ENCODE peak calls at places on chromosomes 4 and X, in four cellular contexts. C, V, U and Q are unnamed samples.

GRCh38 chr4:140609548-140610425 is 41.0 kb upstream of the UCP1 start:
- DNase-seq in C (peak; percentile 19), V (peak; percentile 53), U (peak; percentile 54), Q (peak; percentile 59)

GRCh38 chr4:89009653-89010369 is 47.2 kb downstream of the FAM13A start:
- DNase-seq in C (no peak), V (no peak), U (no peak), Q (no peak)

GRCh38 chrX:7586126-7586525 is 256.8 kb upstream of the VCX start:
- DNase-seq in C (no peak), V (peak; percentile 1), U (no peak), Q (peak; percentile 48)

GRCh38 chr4:78654809-78655208 is 103.2 kb downstream of the ANXA3 start:
- DNase-seq in C (no peak), V (no peak), U (no peak), Q (no peak)

GRCh38 chr4:181528570-181529184 is 714.5 kb upstream of the TENM3 start:
- DNase-seq in C (peak; percentile 8), V (peak; percentile 56), U (peak; percentile 18), Q (peak; percentile 93)

GRCh38 chrX:66408507-66408906 is 230.4 kb downstream of the EDA2R start:
- DNase-seq in C (peak; percentile 11), V (no peak), U (peak; percentile 5), Q (no peak)

GRCh38 chr4:176236909-176237308 is 32.1 kb downstream of the ASB5 start:
- DNase-seq in C (no peak), V (no peak), U (no peak), Q (no peak)

GRCh38 chr4:186781032-186781917 is 57.6 kb upstream of the FAT1 start:
- DNase-seq in C (no peak), V (peak; percentile 93), U (no peak), Q (no peak)

GRCh38 chrX:58025979-58026378 is 115.7 kb upstream of the ZXDA start:
- DNase-seq in C (no peak), V (peak; percentile 17), U (peak; percentile 5), Q (peak; percentile 28)

GRCh38 chrX:75084757-75085156 is 71.3 kb downstream of the ABCB7 start:
- DNase-seq in C (no peak), V (no peak), U (no peak), Q (no peak)

GRCh38 chr4:90852232-90852631 is 725.0 kb downstream of the CCSER1 start:
- DNase-seq in C (no peak), V (no peak), U (no peak), Q (peak; percentile 16)

GRCh38 chr4:76053730-76054129 is 17.9 kb upstream of the CXCL11 start:
- DNase-seq in C (no peak), V (peak; percentile 35), U (no peak), Q (no peak)

GRCh38 chrX:10414872-10415703 is 205.3 kb downstream of the MID1 start:
- DNase-seq in C (no peak), V (no peak), U (no peak), Q (no peak)

GRCh38 chrX:106999002-106999975 is 723 bp downstream of the MORC4 start:
- DNase-seq in C (no peak), V (peak; percentile 28), U (peak; percentile 3), Q (peak; percentile 42)

GRCh38 chr4:153785830-153786721 is 2.8 kb downstream of the SFRP2 start:
- DNase-seq in C (no peak), V (peak; percentile 3), U (no peak), Q (peak; percentile 70)

GRCh38 chr4:26490111-26490979 is at the start of gene CCKAR:
- DNase-seq in C (no peak), V (no peak), U (no peak), Q (peak; percentile 11)

GRCh38 chr4:26763649-26764048 is 97.0 kb upstream of the STIM2 start:
- DNase-seq in C (no peak), V (no peak), U (no peak), Q (no peak)

GRCh38 chrX:47184486-47184885 is 9.1 kb upstream of the UBA1 start:
- DNase-seq in C (no peak), V (no peak), U (no peak), Q (no peak)

GRCh38 chrX:13341491-13342101 is 21.7 kb upstream of the ATXN3L start:
- DNase-seq in C (no peak), V (no peak), U (no peak), Q (peak; percentile 1)

GRCh38 chr4:88629826-88630225 is 37.5 kb downstream of the HERC3 start:
- DNase-seq in C (no peak), V (no peak), U (no peak), Q (no peak)

GRCh38 chrX:45031830-45032229 is 158.8 kb downstream of the KDM6A start:
- DNase-seq in C (no peak), V (no peak), U (no peak), Q (no peak)
- H3K79me2 ChIP-seq in C (peaks cover 8% of the 10 kb centered on the region), V (peaks cover 17% of the 10 kb centered on the region), U (peaks cover 66% of the 10 kb centered on the region), Q (peaks cover 96% of the 10 kb centered on the region)

DNA sequence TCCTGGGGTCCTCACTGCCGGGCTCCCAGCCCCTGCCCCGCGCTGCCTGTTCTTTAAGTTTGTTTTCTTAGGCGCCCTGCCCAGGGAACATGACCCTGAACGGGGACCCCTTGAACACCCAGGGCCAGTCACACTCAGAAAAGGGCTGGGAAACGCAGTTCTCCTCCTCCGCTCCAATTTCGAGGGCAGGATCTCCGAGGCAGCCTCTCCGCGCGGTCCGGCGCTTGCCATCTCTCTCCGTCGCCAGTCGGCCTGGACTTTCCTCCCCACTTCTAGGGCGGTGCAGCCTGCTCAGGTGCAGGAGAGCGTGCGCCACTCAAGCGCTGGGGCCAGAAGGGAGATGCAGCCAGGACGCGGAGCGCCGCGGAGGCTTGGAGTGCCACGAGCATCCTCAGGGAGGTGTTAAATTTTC is 9.9 kb downstream of the PRDM8 start:
- DNase-seq in C (no peak), V (no peak), U (no peak), Q (peak; percentile 75)
- TF ChIP-seq EZH2 in C (no peak), V (no peak), U (no peak), Q (peak; percentile 78)

DNA sequence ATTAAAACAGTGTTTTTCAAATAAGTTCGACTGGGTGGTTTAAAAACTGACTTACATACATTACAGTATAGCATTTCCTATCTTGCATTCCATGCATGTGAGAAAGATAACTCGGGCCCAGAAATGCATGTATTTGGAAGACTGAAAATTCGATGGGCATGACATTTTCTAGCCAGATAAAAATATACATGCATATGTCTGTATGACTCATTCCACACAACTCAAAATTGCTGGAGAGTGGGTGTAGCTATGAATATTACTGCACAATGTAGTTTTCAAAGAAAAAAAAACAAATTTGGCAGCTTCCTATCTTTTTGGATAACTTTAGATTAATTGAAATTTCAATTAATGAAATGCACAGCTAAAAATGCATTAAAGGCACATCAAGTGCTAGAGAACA is 54.4 kb upstream of the GABRA2 start:
- DNase-seq in C (no peak), V (no peak), U (no peak), Q (no peak)
- TF ChIP-seq JUNB in C (peak; percentile 8), V (no peak), U (no peak), Q (no peak)

GRCh38 chr4:182582245-182582644 is 334.9 kb downstream of the DCTD start:
- DNase-seq in C (no peak), V (no peak), U (no peak), Q (no peak)
- H3K79me2 ChIP-seq in C (no peaks in the 10 kb centered on the region), V (no peaks in the 10 kb centered on the region), U (no peaks in the 10 kb centered on the region), Q (peaks cover 18% of the 10 kb centered on the region)

DNA sequence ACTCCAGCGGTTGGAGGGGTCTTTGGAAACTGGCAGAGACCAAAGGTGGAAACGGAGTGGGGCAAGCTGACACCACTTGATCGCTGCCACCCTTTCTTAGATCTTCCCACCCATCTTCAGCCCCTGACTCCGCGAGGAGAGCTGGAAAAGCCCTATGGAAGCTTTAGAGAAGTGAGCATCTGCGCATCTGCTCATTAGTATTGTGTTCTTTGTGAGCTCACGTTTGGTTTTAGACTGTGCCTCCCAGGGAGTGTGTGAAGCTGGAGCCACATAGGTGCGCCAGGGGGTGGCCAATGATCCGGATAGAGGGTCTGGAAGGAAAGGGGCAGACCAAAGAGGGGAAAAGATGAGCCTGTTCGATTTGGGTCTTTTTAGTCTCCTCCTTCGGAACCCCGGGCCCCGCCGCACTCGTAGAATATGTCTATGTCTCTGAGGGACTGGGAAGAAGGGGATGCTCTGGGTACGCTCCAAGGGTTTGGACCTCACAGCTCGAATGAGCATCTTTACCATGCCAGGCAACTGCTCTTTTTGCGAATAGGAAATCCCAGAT is 564 bp upstream of the DKK2 start:
- DNase-seq in C (no peak), V (no peak), U (no peak), Q (peak; percentile 5)
- TF ChIP-seq EZH2 in C (no peak), V (no peak), U (no peak), Q (no peak)

GRCh38 chr4:188383180-188383579 is 243.9 kb downstream of the TRIML1 start:
- DNase-seq in C (no peak), V (no peak), U (no peak), Q (no peak)

GRCh38 chr4:188387134-188387791 is 248.0 kb downstream of the TRIML1 start:
- DNase-seq in C (no peak), V (no peak), U (no peak), Q (peak; percentile 55)
- TF ChIP-seq JUNB in C (no peak), V (no peak), U (no peak), Q (no peak)

GRCh38 chrX:23782455-23782854 is 518 bp upstream of the SAT1 start:
- DNase-seq in C (no peak), V (peak; percentile 58), U (no peak), Q (no peak)
- H3K79me2 ChIP-seq in C (peaks cover 9% of the 10 kb centered on the region), V (peaks cover 31% of the 10 kb centered on the region), U (peaks cover 20% of the 10 kb centered on the region), Q (peaks cover 4% of the 10 kb centered on the region)

DNA sequence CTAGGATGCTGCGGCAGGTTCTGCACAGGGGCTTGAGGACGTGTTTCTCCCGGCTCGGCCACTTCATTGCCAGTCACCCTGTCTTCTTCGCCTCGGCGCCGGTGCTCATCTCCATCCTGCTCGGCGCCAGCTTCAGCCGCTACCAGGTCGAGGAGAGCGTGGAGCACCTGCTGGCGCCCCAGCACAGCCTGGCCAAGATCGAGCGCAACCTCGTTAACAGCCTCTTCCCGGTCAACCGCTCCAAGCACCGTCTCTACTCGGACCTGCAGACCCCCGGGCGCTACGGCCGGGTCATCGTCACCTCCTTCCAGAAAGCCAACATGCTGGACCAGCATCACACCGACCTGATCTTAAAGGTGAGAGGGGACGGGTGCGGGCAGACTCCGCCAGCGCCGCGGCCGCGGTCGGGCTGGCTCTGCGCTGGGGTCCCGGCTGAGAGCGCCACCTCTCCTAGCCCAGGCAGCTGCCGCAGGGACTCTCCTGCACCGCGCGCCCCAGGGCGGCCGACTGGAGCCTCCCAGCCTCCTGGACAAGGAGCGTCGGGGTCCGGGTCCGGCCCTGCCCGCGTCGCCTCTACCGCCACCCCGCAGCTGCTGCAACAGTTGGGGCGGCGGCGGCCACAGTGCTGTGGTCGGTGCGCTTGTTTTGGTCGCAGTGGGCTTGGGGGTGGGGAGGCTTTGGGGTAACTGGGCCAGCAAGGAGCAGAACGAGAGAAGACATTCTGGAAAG is 386 bp downstream of the PTCHD1 start:
- DNase-seq in C (no peak), V (no peak), U (no peak), Q (peak; percentile 29)
- TF ChIP-seq EZH2 in C (no peak), V (no peak), U (no peak), Q (no peak)